ENCODE peak calls at places on chromosome 14, in four cellular contexts. M is NT2/D1, P is mesenchymal stem cell, F is T-helper 17 cell. C is an unnamed sample.
A peak's percentile ranks its signal among the peaks of the same experiment; 100 is the strongest.

GRCh38 chr14:24315807-24316596 is 4.7 kb downstream of the LTB4R start:
- DNase-seq in M (no peak), P (no peak), F (no peak), C (no peak)

GRCh38 chr14:46063872-46064271 is 587.7 kb downstream of the RPL10L start:
- DNase-seq in M (no peak), P (no peak), F (no peak), C (no peak)

GRCh38 chr14:23294346-23294733 is 8.3 kb downstream of the PPP1R3E start:
- DNase-seq in M (no peak), P (no peak), F (no peak), C (no peak)

GRCh38 chr14:60300019-60300418 is 51.0 kb downstream of the PPM1A start:
- DNase-seq in M (no peak), P (no peak), F (no peak), C (no peak)

GRCh38 chr14:34699873-34700621 is 14.3 kb downstream of the CFL2 start:
- DNase-seq in M (no peak), P (peak; percentile 93), F (no peak), C (no peak)

GRCh38 chr14:96797943-96798349 is 764 bp downstream of the VRK1 start:
- DNase-seq in M (no peak), P (peak; percentile 49), F (no peak), C (no peak)

GRCh38 chr14:64464695-64465094 is 604 bp upstream of the AKAP5 start:
- DNase-seq in M (no peak), P (no peak), F (no peak), C (no peak)

GRCh38 chr14:45716506-45716905 is 463.5 kb upstream of the MIS18BP1 start:
- DNase-seq in M (peak; percentile 2), P (no peak), F (no peak), C (no peak)

GRCh38 chr14:67837011-67837624 is 17.5 kb downstream of the RAD51B start:
- DNase-seq in M (peak; percentile 38), P (peak; percentile 85), F (peak; percentile 41), C (no peak)

GRCh38 chr14:22606380-22606779 is 8.3 kb downstream of the ABHD4 start:
- DNase-seq in M (no peak), P (no peak), F (no peak), C (no peak)

GRCh38 chr14:85978851-85979250 is 448.9 kb downstream of the FLRT2 start:
- DNase-seq in M (no peak), P (no peak), F (no peak), C (no peak)

GRCh38 chr14:81478446-81478845 is 55.2 kb downstream of the SEL1L start:
- DNase-seq in M (no peak), P (no peak), F (no peak), C (no peak)

DNA sequence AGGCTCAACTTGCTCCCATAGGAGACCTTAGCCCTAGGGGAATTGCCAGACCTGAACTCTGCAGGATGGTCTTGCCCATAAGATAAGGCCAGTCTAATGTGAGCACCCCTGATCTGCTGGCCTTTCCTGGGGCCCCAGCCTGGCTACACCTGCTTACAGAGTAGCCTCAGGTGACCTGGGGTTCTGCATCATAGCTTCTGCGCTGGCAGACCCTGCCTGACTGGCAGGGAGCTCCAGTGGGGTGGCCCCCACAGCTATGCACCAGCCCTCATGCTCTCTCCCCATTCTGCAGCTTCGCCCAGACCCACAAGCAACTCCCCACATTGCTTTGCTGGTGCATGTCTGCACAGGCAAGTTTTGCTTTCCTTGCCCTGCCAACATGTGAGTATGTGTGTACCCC is 371.3 kb upstream of the CLEC14A start:
- DNase-seq in M (no peak), P (no peak), F (no peak), C (no peak)
- H3K9me3 ChIP-seq in M (peaks cover 42% of the 10 kb centered on the region), P (peaks cover 5% of the 10 kb centered on the region), F (no peaks in the 10 kb centered on the region), C (no peaks in the 10 kb centered on the region)

DNA sequence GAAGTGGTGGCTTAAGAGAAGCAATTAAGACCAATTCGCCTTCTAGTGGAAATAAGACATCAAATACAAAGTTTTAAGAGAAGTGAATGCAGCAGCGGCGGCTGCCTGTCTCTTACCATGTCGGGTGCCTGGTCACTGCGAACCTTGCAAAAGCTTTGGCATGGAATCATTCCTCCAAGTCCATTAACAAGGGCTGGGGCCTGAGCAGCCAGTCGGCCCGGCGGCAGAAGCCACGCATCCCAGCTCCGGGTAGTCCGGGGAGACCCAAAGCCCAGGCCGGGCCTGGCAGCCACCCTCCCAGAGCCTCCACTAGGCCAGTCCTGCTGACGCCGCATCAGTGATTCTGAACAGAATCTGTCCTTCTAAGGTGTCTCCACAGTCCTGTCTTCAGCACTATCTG is 321.0 kb downstream of the TMEM121 start:
- DNase-seq in M (no peak), P (no peak), F (no peak), C (no peak)
- H3K9me3 ChIP-seq in M (no peaks in the 10 kb centered on the region), P (no peaks in the 10 kb centered on the region), F (no peaks in the 10 kb centered on the region), C (no peaks in the 10 kb centered on the region)

DNA sequence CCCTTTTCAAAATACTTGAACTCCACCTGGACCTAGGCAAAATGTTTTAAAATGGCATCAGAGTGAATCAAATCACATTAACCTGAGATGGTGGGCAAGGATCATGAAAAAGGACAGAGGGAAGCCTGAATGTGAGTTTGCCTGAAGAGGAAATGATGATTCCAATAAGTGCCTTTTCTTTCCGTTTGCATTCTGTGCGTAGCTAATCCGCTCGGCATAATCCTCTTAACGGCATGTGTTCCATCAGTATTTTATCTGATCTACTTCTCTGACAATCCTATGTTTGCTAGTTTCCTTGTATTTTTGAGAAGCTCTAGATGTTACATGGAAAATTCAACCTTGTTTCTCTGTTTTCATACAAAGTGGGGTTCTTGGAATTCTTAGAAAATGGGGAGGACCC is 354.6 kb downstream of the NRXN3 start:
- DNase-seq in M (no peak), P (no peak), F (no peak), C (no peak)
- H3K9me3 ChIP-seq in M (no peaks in the 10 kb centered on the region), P (peaks cover 3% of the 10 kb centered on the region), F (no peaks in the 10 kb centered on the region), C (no peaks in the 10 kb centered on the region)

GRCh38 chr14:40630471-40630870 is 976.2 kb upstream of the LRFN5 start:
- DNase-seq in M (no peak), P (no peak), F (no peak), C (no peak)
- H3K9me3 ChIP-seq in M (no peaks in the 10 kb centered on the region), P (no peaks in the 10 kb centered on the region), F (no peaks in the 10 kb centered on the region), C (no peaks in the 10 kb centered on the region)

GRCh38 chr14:106055257-106055656 is 528.9 kb downstream of the TMEM121 start:
- DNase-seq in M (no peak), P (no peak), F (no peak), C (no peak)

GRCh38 chr14:106051790-106052189 is 525.4 kb downstream of the TMEM121 start:
- DNase-seq in M (no peak), P (no peak), F (no peak), C (no peak)
- H3K9me3 ChIP-seq in M (peaks cover 5% of the 10 kb centered on the region), P (no peaks in the 10 kb centered on the region), F (no peaks in the 10 kb centered on the region), C (no peaks in the 10 kb centered on the region)

GRCh38 chr14:105817971-105818711 is 291.8 kb downstream of the TMEM121 start:
- DNase-seq in M (no peak), P (no peak), F (no peak), C (no peak)
- H3K9me3 ChIP-seq in M (no peaks in the 10 kb centered on the region), P (peaks cover 20% of the 10 kb centered on the region), F (no peaks in the 10 kb centered on the region), C (peaks cover 9% of the 10 kb centered on the region)

GRCh38 chr14:20177433-20177974 is 13.2 kb upstream of the OR11G2 start:
- DNase-seq in M (no peak), P (no peak), F (no peak), C (no peak)

GRCh38 chr14:20179218-20179617 is 11.5 kb upstream of the OR11G2 start:
- DNase-seq in M (no peak), P (no peak), F (no peak), C (no peak)

GRCh38 chr14:20179880-20180279 is 10.8 kb upstream of the OR11G2 start:
- DNase-seq in M (no peak), P (no peak), F (no peak), C (no peak)

GRCh38 chr14:20176330-20176729 is 14.4 kb upstream of the OR11G2 start:
- DNase-seq in M (no peak), P (no peak), F (no peak), C (no peak)
- H3K9me3 ChIP-seq in M (no peaks in the 10 kb centered on the region), P (no peaks in the 10 kb centered on the region), F (no peaks in the 10 kb centered on the region), C (peaks cover 6% of the 10 kb centered on the region)

GRCh38 chr14:105602243-105602750 is 75.9 kb downstream of the TMEM121 start:
- DNase-seq in M (no peak), P (no peak), F (no peak), C (no peak)
- H3K9me3 ChIP-seq in M (no peaks in the 10 kb centered on the region), P (no peaks in the 10 kb centered on the region), F (no peaks in the 10 kb centered on the region), C (no peaks in the 10 kb centered on the region)

GRCh38 chr14:90654831-90655276 is 161.4 kb downstream of the TTC7B start:
- DNase-seq in M (no peak), P (no peak), F (no peak), C (no peak)
- H3K9me3 ChIP-seq in M (no peaks in the 10 kb centered on the region), P (no peaks in the 10 kb centered on the region), F (no peaks in the 10 kb centered on the region), C (no peaks in the 10 kb centered on the region)